ENCODE peak calls at places on chromosomes 16 and 17, in five cellular contexts. One of them, this sample, is unnamed.

GRCh38 chr16:9099131-9099625 is 7.7 kb downstream of the HAPSTR1 start:
- DNase-seq in epithelial cell of esophagus: peak; percentile 85
- DNase-seq in BJ: no peak
- DNase-seq in uterus: no peak
- DNase-seq in IMR-90: peak; percentile 68
- DNase-seq in this sample: peak; percentile 50

GRCh38 chr16:69762843-69763556 is 868 bp downstream of the WWP2 start:
- DNase-seq in IMR-90: peak; percentile 49
- DNase-seq in epithelial cell of esophagus: peak; percentile 39
- DNase-seq in uterus: no peak
- DNase-seq in BJ: no peak
- DNase-seq in this sample: no peak

GRCh38 chr16:11698271-11698689 is 30.0 kb downstream of the SNN start:
- DNase-seq in BJ: no peak
- DNase-seq in uterus: no peak
- DNase-seq in epithelial cell of esophagus: peak; percentile 71
- DNase-seq in IMR-90: peak; percentile 17
- DNase-seq in this sample: no peak

GRCh38 chr17:78952706-78953105 is 27.0 kb downstream of the LGALS3BP start:
- DNase-seq in epithelial cell of esophagus: no peak
- DNase-seq in BJ: no peak
- DNase-seq in IMR-90: no peak
- DNase-seq in uterus: no peak
- DNase-seq in this sample: no peak

GRCh38 chr17:32970281-32970680 is 21.4 kb upstream of the SPACA3 start:
- DNase-seq in epithelial cell of esophagus: no peak
- DNase-seq in IMR-90: no peak
- DNase-seq in BJ: peak; percentile 8
- DNase-seq in uterus: peak; percentile 48
- DNase-seq in this sample: no peak

GRCh38 chr17:19713901-19714361 is 2.5 kb downstream of the SLC47A2 start:
- DNase-seq in epithelial cell of esophagus: no peak
- DNase-seq in IMR-90: no peak
- DNase-seq in uterus: no peak
- DNase-seq in BJ: no peak
- DNase-seq in this sample: no peak

GRCh38 chr16:24729243-24729966 is at the start of gene TNRC6A:
- DNase-seq in BJ: peak; percentile 32
- DNase-seq in uterus: peak; percentile 91
- DNase-seq in IMR-90: peak; percentile 86
- DNase-seq in epithelial cell of esophagus: peak; percentile 84
- DNase-seq in this sample: peak; percentile 96

GRCh38 chr17:32805029-32805976 is 71.6 kb downstream of the MYO1D start:
- DNase-seq in IMR-90: no peak
- DNase-seq in BJ: no peak
- DNase-seq in uterus: no peak
- DNase-seq in epithelial cell of esophagus: no peak
- DNase-seq in this sample: no peak

GRCh38 chr17:80834896-80835281 is 156.8 kb upstream of the CHMP6 start:
- DNase-seq in BJ: no peak
- DNase-seq in epithelial cell of esophagus: no peak
- DNase-seq in IMR-90: no peak
- DNase-seq in uterus: no peak
- DNase-seq in this sample: no peak

GRCh38 chr16:12027091-12027490 is 50.6 kb downstream of the SNX29 start:
- DNase-seq in uterus: no peak
- DNase-seq in BJ: no peak
- DNase-seq in IMR-90: no peak
- DNase-seq in epithelial cell of esophagus: peak; percentile 87
- DNase-seq in this sample: no peak

GRCh38 chr16:66473654-66474519 is 46.8 kb downstream of the BEAN1 start:
- DNase-seq in uterus: no peak
- DNase-seq in epithelial cell of esophagus: peak; percentile 43
- DNase-seq in BJ: no peak
- DNase-seq in IMR-90: no peak
- DNase-seq in this sample: no peak

GRCh38 chr17:2215616-2216364 is 87.8 kb downstream of the SMG6 start:
- DNase-seq in uterus: peak; percentile 78
- DNase-seq in BJ: peak; percentile 90
- DNase-seq in IMR-90: peak; percentile 94
- DNase-seq in epithelial cell of esophagus: peak; percentile 58
- DNase-seq in this sample: peak; percentile 82

GRCh38 chr17:61591018-61591417 is at the start of gene NACA2:
- DNase-seq in BJ: no peak
- DNase-seq in IMR-90: no peak
- DNase-seq in epithelial cell of esophagus: no peak
- DNase-seq in uterus: no peak
- DNase-seq in this sample: no peak

GRCh38 chr16:65075877-65076276 is 46.0 kb downstream of the CDH11 start:
- DNase-seq in uterus: no peak
- DNase-seq in IMR-90: no peak
- DNase-seq in BJ: no peak
- DNase-seq in epithelial cell of esophagus: no peak
- DNase-seq in this sample: no peak

GRCh38 chr16:54931041-54931756 is 534 bp downstream of the IRX5 start:
- DNase-seq in BJ: no peak
- DNase-seq in IMR-90: no peak
- DNase-seq in epithelial cell of esophagus: peak; percentile 64
- DNase-seq in uterus: no peak
- DNase-seq in this sample: peak; percentile 73
- TF ChIP-seq CTCF in BJ: no peak
- TF ChIP-seq CTCF in IMR-90: no peak
- TF ChIP-seq CTCF in epithelial cell of esophagus: no peak
- TF ChIP-seq CTCF in uterus: no peak
- TF ChIP-seq CTCF in this sample: no peak

GRCh38 chr17:4215882-4216411 is 47.8 kb downstream of the ANKFY1 start:
- DNase-seq in IMR-90: no peak
- DNase-seq in BJ: no peak
- DNase-seq in epithelial cell of esophagus: no peak
- DNase-seq in uterus: no peak
- DNase-seq in this sample: peak; percentile 19

GRCh38 chr17:4219241-4219640 is 44.5 kb downstream of the ANKFY1 start:
- DNase-seq in BJ: no peak
- DNase-seq in IMR-90: no peak
- DNase-seq in uterus: no peak
- DNase-seq in epithelial cell of esophagus: peak; percentile 67
- DNase-seq in this sample: no peak

GRCh38 chr17:4221163-4221562 is 42.6 kb downstream of the ANKFY1 start:
- DNase-seq in IMR-90: no peak
- DNase-seq in uterus: no peak
- DNase-seq in epithelial cell of esophagus: no peak
- DNase-seq in BJ: no peak
- DNase-seq in this sample: no peak

GRCh38 chr17:4221899-4222659 is 41.7 kb downstream of the ANKFY1 start:
- DNase-seq in uterus: no peak
- DNase-seq in IMR-90: no peak
- DNase-seq in BJ: no peak
- DNase-seq in epithelial cell of esophagus: no peak
- DNase-seq in this sample: no peak

DNA sequence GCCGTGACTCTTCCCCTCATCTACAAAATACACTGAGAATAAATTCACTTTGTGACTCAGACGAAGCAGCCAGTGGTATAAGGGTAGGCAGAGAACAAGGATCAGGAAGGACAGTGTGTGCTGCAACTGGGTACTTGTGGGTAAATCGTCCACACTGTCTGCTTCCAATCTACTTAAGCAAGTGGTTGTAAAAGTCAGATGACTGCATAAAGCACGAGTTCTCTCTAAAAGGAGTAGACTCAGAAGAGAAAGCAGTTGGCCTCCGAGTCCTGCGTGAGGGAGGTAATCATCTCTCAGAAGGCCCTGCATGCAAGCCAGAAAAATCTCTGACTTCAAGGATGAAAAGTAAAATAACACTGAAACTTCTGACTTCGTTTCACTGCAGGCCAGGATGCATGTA is 43.1 kb downstream of the ANKFY1 start:
- DNase-seq in epithelial cell of esophagus: no peak
- DNase-seq in BJ: no peak
- DNase-seq in uterus: peak; percentile 43
- DNase-seq in IMR-90: peak; percentile 11
- DNase-seq in this sample: peak; percentile 36
- H3K4me3 ChIP-seq in epithelial cell of esophagus: no peak overlapping the region
- H3K4me3 ChIP-seq in BJ: no peak overlapping the region
- H3K4me3 ChIP-seq in uterus: no peak overlapping the region
- H3K4me3 ChIP-seq in IMR-90: no peak overlapping the region
- H3K4me3 ChIP-seq in this sample: peak overlapping the region; percentile 9

GRCh38 chr16:68094614-68094934 is 9.4 kb downstream of the NFATC3 start:
- DNase-seq in BJ: no peak
- DNase-seq in uterus: no peak
- DNase-seq in epithelial cell of esophagus: no peak
- DNase-seq in IMR-90: no peak
- DNase-seq in this sample: no peak
- TF ChIP-seq CTCF in BJ: no peak
- TF ChIP-seq CTCF in uterus: no peak
- TF ChIP-seq CTCF in epithelial cell of esophagus: no peak
- TF ChIP-seq CTCF in IMR-90: no peak
- TF ChIP-seq CTCF in this sample: no peak

GRCh38 chr17:5832886-5833285 is 237.3 kb upstream of the WSCD1 start:
- DNase-seq in BJ: peak; percentile 22
- DNase-seq in epithelial cell of esophagus: peak; percentile 80
- DNase-seq in uterus: no peak
- DNase-seq in IMR-90: peak; percentile 83
- DNase-seq in this sample: peak; percentile 33
- H3K4me3 ChIP-seq in BJ: no peak overlapping the region
- H3K4me3 ChIP-seq in epithelial cell of esophagus: no peak overlapping the region
- H3K4me3 ChIP-seq in uterus: no peak overlapping the region
- H3K4me3 ChIP-seq in IMR-90: no peak overlapping the region
- H3K4me3 ChIP-seq in this sample: no peak overlapping the region

DNA sequence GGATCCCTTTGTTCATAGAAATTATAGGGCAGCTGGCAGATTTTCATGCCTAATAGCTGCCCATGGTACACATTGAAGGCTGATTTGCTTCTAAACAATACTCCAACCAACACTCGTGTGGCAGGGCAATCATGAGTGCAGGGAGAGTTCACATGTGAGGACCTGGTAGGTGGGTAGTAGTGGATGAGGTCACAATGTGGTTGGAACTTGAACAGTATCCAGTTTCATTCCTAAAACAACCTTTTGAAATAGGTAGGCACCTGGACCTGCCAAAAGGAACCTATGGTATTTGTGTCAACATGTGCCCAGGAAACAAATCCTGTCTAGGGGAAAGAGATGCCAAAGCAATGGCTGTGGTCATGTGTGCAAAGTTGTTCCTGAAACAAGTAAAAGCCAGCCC is 32.8 kb downstream of the CCL4 start:
- DNase-seq in uterus: no peak
- DNase-seq in IMR-90: no peak
- DNase-seq in epithelial cell of esophagus: no peak
- DNase-seq in BJ: no peak
- DNase-seq in this sample: no peak
- TF ChIP-seq CTCF in uterus: no peak
- TF ChIP-seq CTCF in IMR-90: no peak
- TF ChIP-seq CTCF in epithelial cell of esophagus: no peak
- TF ChIP-seq CTCF in BJ: no peak
- TF ChIP-seq CTCF in this sample: no peak

GRCh38 chr17:75345514-75346167 is 56.4 kb upstream of the SLC25A19 start:
- DNase-seq in epithelial cell of esophagus: no peak
- DNase-seq in BJ: no peak
- DNase-seq in uterus: no peak
- DNase-seq in IMR-90: no peak
- DNase-seq in this sample: no peak

GRCh38 chr17:75344664-75345063 is 55.4 kb upstream of the SLC25A19 start:
- DNase-seq in IMR-90: peak; percentile 36
- DNase-seq in uterus: no peak
- DNase-seq in epithelial cell of esophagus: no peak
- DNase-seq in BJ: no peak
- DNase-seq in this sample: no peak

GRCh38 chr17:75349589-75349988 is 55.9 kb downstream of the GRB2 start:
- DNase-seq in uterus: no peak
- DNase-seq in epithelial cell of esophagus: peak; percentile 16
- DNase-seq in BJ: no peak
- DNase-seq in IMR-90: no peak
- DNase-seq in this sample: no peak

GRCh38 chr17:75348386-75349012 is 57.0 kb downstream of the GRB2 start:
- DNase-seq in epithelial cell of esophagus: no peak
- DNase-seq in uterus: no peak
- DNase-seq in BJ: no peak
- DNase-seq in IMR-90: no peak
- DNase-seq in this sample: no peak

GRCh38 chr17:75346906-75347305 is 57.7 kb upstream of the SLC25A19 start:
- DNase-seq in IMR-90: peak; percentile 72
- DNase-seq in BJ: no peak
- DNase-seq in uterus: no peak
- DNase-seq in epithelial cell of esophagus: peak; percentile 25
- DNase-seq in this sample: peak; percentile 72
- H3K4me3 ChIP-seq in IMR-90: no peak overlapping the region
- H3K4me3 ChIP-seq in BJ: no peak overlapping the region
- H3K4me3 ChIP-seq in uterus: no peak overlapping the region
- H3K4me3 ChIP-seq in epithelial cell of esophagus: no peak overlapping the region
- H3K4me3 ChIP-seq in this sample: no peak overlapping the region

GRCh38 chr17:41695134-41695661 is 6.5 kb downstream of the EIF1 start:
- DNase-seq in uterus: no peak
- DNase-seq in IMR-90: peak; percentile 22
- DNase-seq in epithelial cell of esophagus: peak; percentile 20
- DNase-seq in BJ: no peak
- DNase-seq in this sample: peak; percentile 7
- TF ChIP-seq CTCF in uterus: no peak
- TF ChIP-seq CTCF in IMR-90: no peak
- TF ChIP-seq CTCF in epithelial cell of esophagus: no peak
- TF ChIP-seq CTCF in BJ: no peak
- TF ChIP-seq CTCF in this sample: no peak

GRCh38 chr17:73644145-73645049 is at the start of gene SDK2:
- DNase-seq in BJ: no peak
- DNase-seq in epithelial cell of esophagus: peak; percentile 34
- DNase-seq in uterus: no peak
- DNase-seq in IMR-90: no peak
- DNase-seq in this sample: peak; percentile 17
- H3K4me3 ChIP-seq in BJ: peak within 1 kb of the TSS; percentile 23
- H3K4me3 ChIP-seq in epithelial cell of esophagus: peak within 1 kb of the TSS; percentile 65
- H3K4me3 ChIP-seq in uterus: peak within 1 kb of the TSS; percentile 18
- H3K4me3 ChIP-seq in IMR-90: no peak within 1 kb of the TSS
- H3K4me3 ChIP-seq in this sample: peak within 1 kb of the TSS; percentile 11

GRCh38 chr16:85228463-85228862 is 116.2 kb upstream of the CIBAR2 start:
- DNase-seq in IMR-90: no peak
- DNase-seq in epithelial cell of esophagus: no peak
- DNase-seq in BJ: no peak
- DNase-seq in uterus: no peak
- DNase-seq in this sample: no peak
- TF ChIP-seq CTCF in IMR-90: no peak
- TF ChIP-seq CTCF in epithelial cell of esophagus: no peak
- TF ChIP-seq CTCF in BJ: no peak
- TF ChIP-seq CTCF in uterus: no peak
- TF ChIP-seq CTCF in this sample: no peak

DNA sequence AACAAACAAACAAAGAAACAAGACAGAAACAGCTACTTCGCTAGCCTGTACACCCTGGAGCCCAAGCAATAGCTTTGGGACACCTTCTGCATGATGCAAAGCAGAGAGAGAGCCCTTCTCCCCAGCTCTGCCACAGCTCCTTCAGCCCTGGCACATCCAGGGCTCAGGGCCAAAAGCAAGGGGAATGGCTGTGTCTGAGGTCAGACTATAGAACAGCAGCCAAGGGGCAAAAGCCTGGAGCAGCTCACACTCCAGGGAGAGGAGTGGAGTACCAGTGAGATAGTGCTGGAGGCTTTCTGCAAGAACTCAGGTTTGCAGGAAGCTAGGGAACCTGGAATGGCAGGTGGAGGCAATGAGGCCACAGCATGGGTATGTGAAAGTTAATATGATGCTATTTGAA is 11.6 kb upstream of the SEPHS2 start:
- DNase-seq in uterus: no peak
- DNase-seq in epithelial cell of esophagus: no peak
- DNase-seq in IMR-90: no peak
- DNase-seq in BJ: no peak
- DNase-seq in this sample: no peak
- H3K4me3 ChIP-seq in uterus: no peak overlapping the region
- H3K4me3 ChIP-seq in epithelial cell of esophagus: no peak overlapping the region
- H3K4me3 ChIP-seq in IMR-90: no peak overlapping the region
- H3K4me3 ChIP-seq in BJ: no peak overlapping the region
- H3K4me3 ChIP-seq in this sample: no peak overlapping the region